ENCODE peak calls at places on chromosomes 5 and 9, in seven cellular contexts. Z is GM23248, D is fibroblast of lung, I is endodermal cell, Q is colonic mucosa, S is Karpas-422, F is mammary epithelial cell. N is an unnamed sample.

GRCh38 chr9:98909935-98910334 is 33.8 kb upstream of the COL15A1 start:
- DNase-seq in Z (no peak), D (no peak), I (no peak), Q (no peak), S (no peak), F (no peak), N (no peak)

GRCh38 chr5:139381837-139382361 is 1.2 kb downstream of the SLC23A1 start:
- DNase-seq in Z (no peak), D (no peak), I (peak), Q (no peak), S (no peak), F (no peak), N (no peak)

GRCh38 chr5:43772601-43773031 is 169.6 kb downstream of the NNT start:
- DNase-seq in Z (peak), D (peak), I (no peak), Q (no peak), S (no peak), F (peak), N (peak)

GRCh38 chr9:124771867-124772621 is 933 bp upstream of the NR6A1 start:
- DNase-seq in Z (peak), D (peak), I (peak), Q (peak), S (peak), F (peak), N (peak)

GRCh38 chr9:84845956-84846355 is 176.4 kb downstream of the NTRK2 start:
- DNase-seq in Z (no peak), D (no peak), I (no peak), Q (no peak), S (no peak), F (no peak), N (no peak)

GRCh38 chr5:72284674-72285424 is 35.2 kb downstream of the MRPS27 start:
- DNase-seq in Z (no peak), D (no peak), I (no peak), Q (no peak), S (peak), F (no peak), N (no peak)

GRCh38 chr9:107755267-107755666 is 265.7 kb upstream of the KLF4 start:
- DNase-seq in Z (peak), D (peak), I (no peak), Q (peak), S (no peak), F (peak), N (peak)

GRCh38 chr5:79456890-79457583 is 56.9 kb downstream of the HOMER1 start:
- DNase-seq in Z (no peak), D (no peak), I (no peak), Q (no peak), S (no peak), F (no peak), N (no peak)

GRCh38 chr5:6576861-6577501 is 55.9 kb downstream of the NSUN2 start:
- DNase-seq in Z (peak), D (peak), I (peak), Q (no peak), S (peak), F (peak), N (peak)

GRCh38 chr9:2621678-2622360 is at the start of gene VLDLR:
- DNase-seq in Z (peak), D (peak), I (peak), Q (peak), S (peak), F (peak), N (no peak)

GRCh38 chr9:137449931-137450537 is 8.9 kb upstream of the ENTPD8 start:
- DNase-seq in Z (no peak), D (no peak), I (no peak), Q (peak), S (no peak), F (no peak), N (no peak)

GRCh38 chr5:61816146-61816545 is 484.1 kb downstream of the ZSWIM6 start:
- DNase-seq in Z (no peak), D (no peak), I (no peak), Q (no peak), S (no peak), F (no peak), N (no peak)

GRCh38 chr5:127777957-127778356 is 74.8 kb downstream of the CCDC192 start:
- DNase-seq in Z (no peak), D (no peak), I (no peak), Q (no peak), S (no peak), F (no peak), N (no peak)

GRCh38 chr9:131707677-131708612 is 31.9 kb downstream of the RAPGEF1 start:
- DNase-seq in Z (peak), D (peak), I (no peak), Q (no peak), S (peak), F (peak), N (peak)

GRCh38 chr5:424259-425110 is 18.5 kb upstream of the EXOC3 start:
- DNase-seq in Z (peak), D (no peak), I (peak), Q (no peak), S (no peak), F (no peak), N (peak)
- H3K9ac ChIP-seq in Z (no peak), D (no peak), I (no peak), Q (no peak), S (peak), F (no peak), N (no peak)

DNA sequence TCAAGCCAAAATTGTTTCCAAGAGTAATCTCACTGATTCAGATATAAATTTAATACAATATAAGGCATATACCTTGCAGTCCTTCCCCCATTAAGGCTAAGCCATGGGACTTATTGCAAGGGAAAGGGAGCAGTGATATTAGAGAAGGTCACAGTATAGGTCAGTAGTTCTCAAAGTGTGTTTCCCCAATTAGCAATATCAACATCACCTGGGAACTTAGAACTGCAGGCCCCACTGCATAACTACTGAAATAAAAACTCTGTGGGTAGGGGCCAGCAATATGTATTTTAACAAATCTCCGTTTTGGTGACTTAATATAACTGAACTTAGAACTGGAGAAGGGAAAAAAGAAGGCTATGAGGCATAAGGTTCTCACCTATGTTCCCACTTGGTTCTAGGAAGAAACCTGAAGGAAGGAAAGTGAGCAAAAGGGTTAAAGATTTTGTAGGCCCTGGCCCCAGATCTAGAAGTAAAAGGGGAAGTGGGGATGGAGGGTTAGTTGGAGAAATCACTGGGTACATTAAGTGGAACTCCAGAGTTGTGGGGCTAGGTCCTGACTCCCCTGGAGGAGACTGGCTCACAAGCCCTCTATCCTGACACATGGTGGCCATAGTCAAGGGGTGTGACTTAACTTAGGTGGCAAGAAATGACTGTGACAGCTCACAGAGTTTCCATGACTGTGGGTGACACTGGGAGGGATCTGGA is 40.7 kb downstream of the WDR36 start:
- DNase-seq in Z (no peak), D (no peak), I (no peak), Q (no peak), S (no peak), F (no peak), N (no peak)
- H3K9ac ChIP-seq in Z (no peak), D (no peak), I (no peak), Q (no peak), S (no peak), F (no peak), N (no peak)

DNA sequence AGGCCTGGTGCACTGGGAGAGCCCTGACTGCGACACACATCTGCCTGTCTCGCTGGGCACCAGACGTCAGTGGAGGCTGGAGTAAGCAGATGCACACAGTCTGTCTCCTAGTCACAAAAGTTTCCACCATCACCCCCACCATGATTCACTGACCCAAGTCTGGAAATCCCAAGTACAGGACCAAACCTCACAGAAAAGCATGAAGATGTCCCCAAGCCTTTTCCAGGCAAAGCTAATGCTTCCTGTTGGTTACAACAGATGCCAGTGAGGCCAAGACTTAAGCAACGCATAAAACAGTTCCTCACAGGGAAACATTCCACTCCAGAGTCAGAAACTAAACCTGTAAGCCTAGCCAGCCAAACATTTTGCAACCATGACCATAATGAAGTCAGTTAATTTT is 259.3 kb upstream of the SLC30A5 start:
- DNase-seq in Z (peak), D (no peak), I (no peak), Q (no peak), S (no peak), F (no peak), N (no peak)
- H3K9ac ChIP-seq in Z (no peak), D (no peak), I (no peak), Q (no peak), S (no peak), F (no peak), N (no peak)

DNA sequence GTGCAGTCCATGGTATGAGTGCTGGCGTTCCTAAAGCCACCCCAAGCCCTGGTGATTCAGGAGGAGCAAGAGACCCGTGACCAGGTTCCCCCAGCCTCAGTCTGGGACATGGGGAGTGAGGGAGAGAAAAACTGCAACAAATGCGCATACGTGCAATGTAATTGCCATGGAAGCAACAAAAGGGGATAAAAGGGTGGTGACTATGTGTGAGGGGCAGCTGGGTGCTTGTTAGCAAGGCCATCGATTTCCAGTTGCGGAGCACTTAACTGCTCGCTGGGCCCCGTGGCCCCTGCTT is 709 bp upstream of the SH3PXD2B start:
- DNase-seq in Z (no peak), D (no peak), I (peak), Q (no peak), S (no peak), F (no peak), N (no peak)
- H3K9ac ChIP-seq in Z (peak), D (no peak), I (peak), Q (peak), S (no peak), F (peak), N (peak)

GRCh38 chr9:7368410-7369292 is 430.9 kb downstream of the DMAC1 start:
- DNase-seq in Z (peak), D (peak), I (no peak), Q (no peak), S (no peak), F (peak), N (no peak)
- H3K9ac ChIP-seq in Z (no peak), D (no peak), I (no peak), Q (no peak), S (no peak), F (no peak), N (no peak)

DNA sequence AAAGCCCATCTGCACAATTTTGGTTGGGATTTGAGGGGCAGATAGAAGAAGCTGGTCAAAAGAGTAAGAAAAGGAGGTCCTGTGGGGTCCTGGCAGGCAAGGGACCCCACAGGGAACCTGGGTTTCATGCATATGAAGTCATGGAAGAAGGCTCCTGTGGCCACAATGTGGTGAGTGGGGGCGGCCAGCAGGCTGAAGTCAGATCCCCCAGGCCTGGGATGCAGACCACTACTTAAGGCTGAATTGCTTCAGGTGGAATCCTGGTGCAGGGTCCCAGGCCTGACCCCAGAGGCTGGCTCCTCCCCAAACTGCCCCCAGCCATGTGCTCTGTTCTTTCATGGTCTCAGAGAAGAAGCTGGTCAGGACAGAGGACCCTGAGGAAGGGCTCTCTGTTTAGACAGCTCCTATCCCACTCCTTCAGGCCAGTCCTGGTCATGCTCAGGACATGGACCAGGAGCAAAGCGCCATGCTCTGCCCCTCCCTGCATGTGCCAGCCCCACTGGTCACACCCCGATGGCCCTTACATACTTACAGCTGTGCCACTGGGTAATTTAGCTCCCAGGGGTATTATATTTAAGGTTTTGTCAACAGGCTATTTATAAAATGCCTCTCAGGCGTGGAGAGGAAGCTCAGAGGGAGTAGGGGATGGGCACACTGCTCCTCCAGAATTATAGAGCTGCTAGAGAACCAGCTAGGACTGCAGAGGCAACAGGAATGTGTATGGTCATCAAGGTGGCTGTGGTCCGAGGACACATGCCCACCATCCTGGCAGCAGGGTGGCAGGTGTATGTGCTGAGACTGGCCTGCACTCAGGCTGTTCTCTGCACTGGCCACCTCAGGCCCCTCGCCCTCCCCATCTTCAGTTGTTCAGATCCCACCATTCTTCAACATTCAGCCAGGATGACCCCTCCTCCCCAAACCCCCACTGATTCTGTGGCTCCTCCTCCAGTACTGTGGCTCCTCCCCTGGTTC is 33.3 kb downstream of the C5orf15 start:
- DNase-seq in Z (no peak), D (no peak), I (no peak), Q (no peak), S (peak), F (no peak), N (no peak)
- H3K9ac ChIP-seq in Z (no peak), D (no peak), I (no peak), Q (no peak), S (peak), F (no peak), N (no peak)

GRCh38 chr9:79220666-79221065 is 351.1 kb upstream of the TLE4 start:
- DNase-seq in Z (peak), D (peak), I (no peak), Q (no peak), S (no peak), F (no peak), N (no peak)
- H3K9ac ChIP-seq in Z (peak), D (no peak), I (no peak), Q (no peak), S (no peak), F (no peak), N (no peak)

GRCh38 chr9:27108981-27109541 is at the start of gene TEK:
- DNase-seq in Z (peak), D (peak), I (peak), Q (no peak), S (no peak), F (no peak), N (no peak)
- H3K9ac ChIP-seq in Z (peak), D (no peak), I (peak), Q (no peak), S (no peak), F (no peak), N (no peak)